ENCODE peak calls at places on chromosome 4, in eight cellular contexts. P is GM23338, X is right lobe of liver, O is ascending aorta, T is right atrium auricular region, Z is heart right ventricle, E is transverse colon, A is hepatocyte. Q is an unnamed sample. For H3K4me1, the result is how much of the 10 kb centered on the place peaks cover.

GRCh38 chr4:11424000-11424399 is 4.7 kb downstream of the HS3ST1 start:
- DNase-seq in P (peak), O (no peak), T (no peak), A (peak), E (no peak), X (no peak), Z (peak), Q (no peak)

GRCh38 chr4:21835712-21836111 is 112.9 kb downstream of the KCNIP4 start:
- DNase-seq in Z (no peak), E (no peak), X (no peak), P (no peak), T (no peak), O (no peak), A (no peak), Q (no peak)

GRCh38 chr4:122005064-122005755 is 53.4 kb upstream of the TRPC3 start:
- DNase-seq in O (no peak), E (no peak), T (no peak), P (no peak), X (no peak), Z (peak), A (no peak), Q (no peak)

GRCh38 chr4:16530688-16531635 is 304.7 kb upstream of the TAPT1 start:
- DNase-seq in T (no peak), X (no peak), P (no peak), O (no peak), A (no peak), Z (no peak), E (no peak), Q (no peak)

GRCh38 chr4:187158003-187158402 is 434.3 kb upstream of the FAT1 start:
- DNase-seq in A (no peak), E (no peak), Z (no peak), X (no peak), O (no peak), T (no peak), P (no peak), Q (no peak)

GRCh38 chr4:62457356-62457755 is 1257.2 kb downstream of the ADGRL3 start:
- DNase-seq in E (no peak), X (no peak), T (no peak), O (no peak), A (no peak), P (no peak), Z (no peak), Q (no peak)

GRCh38 chr4:77593993-77594392 is 11.6 kb upstream of the CXCL13 start:
- DNase-seq in O (no peak), T (no peak), A (no peak), X (no peak), Z (no peak), P (no peak), E (no peak), Q (no peak)

GRCh38 chr4:94276204-94276603 is 66.4 kb downstream of the HPGDS start:
- DNase-seq in Z (no peak), O (no peak), X (no peak), A (no peak), P (no peak), E (no peak), T (no peak), Q (no peak)

GRCh38 chr4:182337366-182337765 is 94.2 kb downstream of the TENM3 start:
- DNase-seq in T (no peak), P (no peak), O (no peak), X (no peak), E (no peak), Z (no peak), A (no peak), Q (no peak)

GRCh38 chr4:126757219-126757618 is 875.5 kb upstream of the INTU start:
- DNase-seq in E (no peak), A (no peak), X (no peak), P (no peak), O (no peak), Z (no peak), T (no peak), Q (no peak)

GRCh38 chr4:141933978-141934377 is 297.6 kb downstream of the IL15 start:
- DNase-seq in E (no peak), P (no peak), X (no peak), T (no peak), A (no peak), O (no peak), Z (no peak), Q (no peak)

DNA sequence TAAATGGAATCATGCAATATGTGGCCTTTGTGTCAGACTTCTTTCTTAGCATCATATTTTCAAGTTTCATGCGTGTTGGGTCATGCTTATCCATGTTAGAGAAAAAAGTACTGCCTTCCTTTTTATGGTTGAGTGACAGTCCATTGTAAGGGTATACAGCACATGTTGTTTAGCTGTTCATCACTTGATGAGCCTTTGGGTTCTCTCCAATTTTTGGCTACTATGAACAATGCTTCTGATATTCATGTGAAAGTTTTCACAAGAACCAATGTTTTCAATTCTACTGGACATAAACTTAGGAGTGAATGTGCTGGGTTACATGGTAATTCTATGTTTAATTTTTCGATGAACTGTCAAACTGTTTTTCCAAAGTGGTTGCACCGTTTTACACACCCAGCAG is 28.1 kb upstream of the LNX1 start:
- DNase-seq in A (no peak), Z (no peak), X (no peak), O (no peak), T (no peak), P (no peak), E (no peak), Q (no peak)
- H3K4me1 ChIP-seq in A (under half), Z (under half), X (under half), O (under half), T (under half), P (under half), E (under half), Q (under half)

GRCh38 chr4:6916069-6916586 is 6.5 kb downstream of the TBC1D14 start:
- DNase-seq in O (no peak), T (no peak), P (no peak), E (peak), Z (no peak), A (no peak), X (no peak), Q (no peak)
- H3K27ac ChIP-seq in O (no peak), T (no peak), P (no peak), E (peak), Z (no peak), A (peak), X (no peak), Q (no peak)

GRCh38 chr4:8376361-8377102 is 64.0 kb downstream of the ACOX3 start:
- DNase-seq in P (no peak), O (no peak), A (no peak), E (no peak), Z (no peak), T (no peak), X (no peak), Q (no peak)

GRCh38 chr4:8372506-8373070 is 67.9 kb downstream of the ACOX3 start:
- DNase-seq in P (no peak), A (no peak), Z (peak), E (no peak), O (no peak), X (no peak), T (no peak), Q (no peak)

GRCh38 chr4:8374851-8375649 is 65.5 kb downstream of the ACOX3 start:
- DNase-seq in P (no peak), X (no peak), T (no peak), O (no peak), Z (no peak), A (no peak), E (no peak), Q (no peak)

GRCh38 chr4:8373270-8373972 is 67.1 kb downstream of the ACOX3 start:
- DNase-seq in Z (no peak), E (no peak), X (no peak), P (no peak), A (no peak), O (no peak), T (no peak), Q (no peak)

GRCh38 chr4:8373973-8374545 is 66.5 kb downstream of the ACOX3 start:
- DNase-seq in P (no peak), O (no peak), Z (no peak), A (no peak), T (no peak), X (no peak), E (no peak), Q (no peak)
- H3K4me3 ChIP-seq in P (no peak), O (no peak), Z (no peak), A (no peak), T (no peak), X (no peak), E (no peak), Q (no peak)

DNA sequence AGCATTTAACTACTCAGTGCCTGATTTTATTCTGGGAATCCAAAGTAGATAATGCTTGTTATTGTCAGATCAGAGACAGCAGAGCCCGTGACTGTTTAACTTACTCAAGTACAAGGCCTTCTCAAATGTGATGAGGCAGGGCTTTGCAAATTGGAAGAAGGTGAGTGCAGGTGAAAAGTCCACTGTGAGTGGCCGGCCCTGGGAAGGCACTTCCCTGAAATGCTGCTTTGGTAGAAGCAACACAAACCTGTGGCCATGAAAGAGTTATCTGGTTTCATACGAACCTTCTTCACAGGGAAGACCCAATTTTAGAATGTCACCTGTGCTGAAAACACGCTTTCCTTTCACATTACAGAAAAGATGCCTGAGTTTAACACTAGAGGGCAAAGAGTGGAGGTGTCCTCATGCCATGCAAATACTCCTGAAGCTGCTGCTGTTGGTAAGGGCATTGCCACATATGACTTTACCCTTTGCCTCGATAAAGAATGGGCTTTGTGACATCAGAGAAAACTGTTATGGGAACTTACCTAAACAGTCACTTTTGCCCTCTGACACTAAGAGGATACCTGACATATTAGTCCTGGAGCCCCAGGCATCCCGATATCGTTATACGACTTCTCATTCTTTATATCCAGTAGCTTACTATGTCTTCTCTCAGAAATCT is 8.0 kb downstream of the PPARGC1A start:
- DNase-seq in E (no peak), P (peak), X (no peak), Z (no peak), T (no peak), A (no peak), O (no peak), Q (no peak)
- H3K4me1 ChIP-seq in E (half or more), P (under half), X (under half), Z (under half), T (under half), A (under half), O (under half), Q (under half)

GRCh38 chr4:168796362-168797106 is 213.5 kb downstream of the CBR4 start:
- DNase-seq in P (no peak), O (no peak), A (peak), E (no peak), T (no peak), X (peak), Z (no peak), Q (no peak)
- H3K27ac ChIP-seq in P (no peak), O (no peak), A (peak), E (peak), T (peak), X (peak), Z (peak), Q (no peak)

Q was measured in thoracic aorta.